ENCODE peak calls at places on chromosomes 11 and 22, in ten cellular contexts. G, O, L, V, C, Q, U, B, A and Z are unnamed samples.

GRCh38 chr11:66289548-66290331 is 797 bp upstream of the YIF1A start:
- DNase-seq in Q (peak; percentile 77), U (peak; percentile 95), C (peak; percentile 72), G (peak; percentile 66), V (peak; percentile 83), L (no peak), O (peak; percentile 74), B (peak; percentile 56), A (peak; percentile 94), Z (peak; percentile 94)

GRCh38 chr11:123549901-123550619 is 104.4 kb downstream of the SCN3B start:
- DNase-seq in A (no peak), L (no peak), U (no peak), B (no peak), G (no peak), O (no peak), V (no peak), C (no peak), Q (no peak), Z (no peak)

GRCh38 chr11:93248602-93249001 is 50.8 kb upstream of the SLC36A4 start:
- DNase-seq in V (no peak), C (no peak), L (no peak), B (no peak), O (no peak), Q (no peak), A (peak; percentile 27), G (no peak), U (no peak), Z (no peak)

GRCh38 chr22:48428556-48429371 is 1398.9 kb downstream of the BRD1 start:
- DNase-seq in G (no peak), A (no peak), V (no peak), B (no peak), U (no peak), L (peak; percentile 54), C (no peak), O (no peak), Q (no peak), Z (no peak)

GRCh38 chr11:11155962-11156815 is 196.9 kb downstream of the CSNK2A3 start:
- DNase-seq in B (no peak), U (no peak), C (no peak), Q (peak; percentile 43), G (peak; percentile 45), V (no peak), A (peak; percentile 79), L (peak; percentile 9), O (peak; percentile 38), Z (peak; percentile 38)

GRCh38 chr11:68436985-68437926 is 23.3 kb upstream of the PPP6R3 start:
- DNase-seq in U (no peak), L (peak; percentile 37), Q (no peak), V (no peak), C (peak; percentile 63), G (no peak), O (no peak), B (no peak), A (no peak), Z (no peak)

GRCh38 chr11:65414776-65415498 is 7.7 kb upstream of the NEAT1 start:
- DNase-seq in V (no peak), B (no peak), A (no peak), O (no peak), C (peak; percentile 21), Q (no peak), G (no peak), L (no peak), U (no peak), Z (peak; percentile 12)

GRCh38 chr22:37065961-37066360 is 14.4 kb downstream of the KCTD17 start:
- DNase-seq in L (no peak), A (no peak), G (no peak), O (no peak), C (no peak), Q (no peak), B (no peak), U (no peak), V (no peak), Z (no peak)

GRCh38 chr11:11349870-11350325 is 3.2 kb downstream of the CSNK2A3 start:
- DNase-seq in A (no peak), G (no peak), B (no peak), U (peak; percentile 84), O (no peak), L (no peak), Q (peak; percentile 51), V (peak; percentile 18), C (peak; percentile 43), Z (no peak)

GRCh38 chr22:50416996-50417395 is 57.8 kb downstream of the SBF1 start:
- DNase-seq in C (no peak), U (no peak), B (no peak), A (no peak), V (no peak), O (no peak), L (no peak), Q (no peak), G (no peak), Z (no peak)

GRCh38 chr11:125173556-125173955 is 9.0 kb downstream of the PKNOX2 start:
- DNase-seq in L (no peak), A (no peak), C (no peak), U (no peak), Q (no peak), O (no peak), B (no peak), G (no peak), V (no peak), Z (no peak)

GRCh38 chr11:70769106-70769505 is 370.8 kb downstream of the CTTN start:
- DNase-seq in V (no peak), G (no peak), A (no peak), Q (no peak), O (no peak), L (no peak), B (no peak), C (no peak), U (no peak), Z (no peak)

GRCh38 chr22:23781533-23781932 is 5.2 kb upstream of the SMARCB1 start:
- DNase-seq in L (peak; percentile 29), V (no peak), C (no peak), U (no peak), B (no peak), A (no peak), O (no peak), Q (no peak), G (no peak), Z (no peak)

GRCh38 chr11:59555601-59556114 is 44.3 kb downstream of the OR4D9 start:
- DNase-seq in L (no peak), C (no peak), Q (no peak), O (no peak), V (no peak), A (peak; percentile 37), G (no peak), B (no peak), U (no peak), Z (no peak)

GRCh38 chr11:33323421-33323820 is 66.2 kb downstream of the HIPK3 start:
- DNase-seq in Q (no peak), B (no peak), A (no peak), O (no peak), C (no peak), U (no peak), L (no peak), G (no peak), V (no peak), Z (no peak)

GRCh38 chr11:65454696-65455456 is 32.3 kb downstream of the NEAT1 start:
- DNase-seq in U (no peak), L (peak; percentile 88), Q (peak; percentile 94), G (peak; percentile 77), C (peak; percentile 94), B (no peak), O (peak; percentile 58), A (peak; percentile 95), V (peak; percentile 95), Z (peak; percentile 98)

GRCh38 chr11:18392434-18393321 is 1.7 kb upstream of the LDHA start:
- DNase-seq in O (no peak), V (no peak), B (no peak), C (no peak), Q (peak; percentile 20), A (peak; percentile 12), L (no peak), G (no peak), U (no peak), Z (no peak)

GRCh38 chr11:117495357-117495756 is 167.7 kb downstream of the CEP164 start:
- DNase-seq in G (no peak), B (no peak), V (no peak), O (no peak), A (no peak), U (no peak), C (no peak), L (no peak), Q (no peak), Z (no peak)

GRCh38 chr11:121533556-121534050 is 80.8 kb upstream of the SORL1-AS1 start:
- DNase-seq in O (no peak), C (no peak), B (no peak), A (no peak), V (no peak), G (no peak), Q (no peak), L (no peak), U (peak; percentile 30), Z (no peak)
- TF ChIP-seq CTCF in O (no peak), C (no peak), B (no peak), A (no peak), V (no peak), G (no peak), Q (no peak), L (no peak), U (no peak), Z (no peak)

DNA sequence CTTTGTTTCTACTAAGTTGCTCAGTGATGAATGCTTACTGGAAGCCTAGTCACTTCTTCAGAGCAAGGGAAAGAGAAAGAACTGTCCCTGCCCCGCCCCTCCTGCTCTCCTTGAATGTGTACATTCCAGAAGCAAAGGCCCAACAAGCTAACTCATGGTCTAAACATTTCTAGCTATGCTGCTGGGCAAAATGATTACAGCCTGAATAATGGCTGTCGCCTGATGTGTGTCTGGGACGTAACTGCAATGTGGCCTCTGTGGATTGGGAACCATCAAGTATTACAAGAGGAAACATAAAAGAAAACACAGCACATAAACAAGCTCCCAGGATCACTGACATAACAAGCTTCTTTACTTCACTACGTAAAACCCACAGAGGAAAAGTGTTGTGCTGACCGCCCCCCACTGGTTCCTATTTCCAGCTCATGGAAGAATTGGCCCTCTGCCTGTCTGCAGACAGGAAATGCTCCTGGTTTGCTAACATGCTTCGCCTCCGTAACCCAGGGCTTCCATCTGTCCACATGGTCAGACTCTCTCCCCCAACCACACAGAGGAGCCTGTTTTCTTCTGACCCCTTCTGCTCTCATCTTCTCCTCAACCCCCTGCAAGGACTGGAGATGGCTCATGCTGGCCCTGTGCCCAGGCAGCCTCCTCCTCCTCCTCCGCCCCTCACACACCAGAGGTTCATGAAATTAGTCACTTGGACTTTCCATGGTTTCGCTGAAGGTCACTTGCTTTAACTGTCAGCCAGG is 187.2 kb downstream of the MAML2 start:
- DNase-seq in A (peak; percentile 67), G (no peak), U (peak; percentile 91), L (peak; percentile 76), V (peak; percentile 48), O (no peak), B (peak; percentile 69), C (peak; percentile 86), Q (peak; percentile 69), Z (peak; percentile 66)
- TF ChIP-seq CTCF in A (peak; percentile 25), G (no peak), U (peak; percentile 57), L (peak; percentile 25), V (no peak), O (no peak), B (no peak), C (no peak), Q (no peak), Z (no peak)

GRCh38 chr11:95067042-95067827 is 516 bp downstream of the SRSF8 start:
- DNase-seq in V (peak; percentile 77), U (peak; percentile 93), O (peak; percentile 77), L (peak; percentile 78), B (no peak), A (peak; percentile 86), C (peak; percentile 92), G (peak; percentile 67), Q (peak; percentile 85), Z (peak; percentile 64)
- TF ChIP-seq CTCF in V (peak; percentile 44), U (peak; percentile 66), O (peak; percentile 61), L (peak; percentile 11), B (no peak), A (no peak), C (peak; percentile 43), G (peak; percentile 60), Q (peak; percentile 49), Z (peak; percentile 54)

GRCh38 chr11:74397531-74398243 is 546 bp downstream of the PGM2L1 start:
- DNase-seq in C (peak; percentile 36), L (peak; percentile 72), Q (peak; percentile 18), O (peak; percentile 13), A (peak; percentile 76), G (peak; percentile 13), U (peak; percentile 85), V (peak; percentile 68), B (no peak), Z (peak; percentile 29)
- TF ChIP-seq CTCF in C (no peak), L (no peak), Q (no peak), O (peak; percentile 27), A (no peak), G (peak; percentile 43), U (peak; percentile 21), V (no peak), B (no peak), Z (no peak)